ENCODE peak calls at places on chromosomes 16 and 17, in ten cellular contexts. A is NCI-H1092; Y is HCEC 1CT; L is stimulated activated CD8-positive, alpha-beta memory T cell treated with anti-CD3 and anti-CD28 coated beads, Interleukin-7, amount 100 ng/mL, for 4 hours; B is AG04450; W is activated CD4-positive, alpha-beta T cell treated with anti-CD3 and anti-CD28 coated beads, Interleukin-2, amount 50 U/mL, for 1 hour; V is effector CD4-positive, alpha-beta T cell; K is foreskin melanocyte; N is stimulated activated CD4-positive, alpha-beta T cell treated with anti-CD3 and anti-CD28 coated beads, TNF-alpha, amount 100 ng/mL, for 24 hours; E is cardiac muscle cell. H is an unnamed sample.

GRCh38 chr17:50272711-50273653 is 1.3 kb upstream of the TMEM92 start:
- DNase-seq in A (no peak), Y (peak; percentile 39), L (no peak), B (no peak), W (peak; percentile 51), V (peak; percentile 45), K (no peak), N (no peak), E (peak; percentile 78), H (peak; percentile 20)

GRCh38 chr16:67504190-67505021 is 21.1 kb upstream of the AGRP start:
- DNase-seq in A (no peak), Y (no peak), L (peak; percentile 35), B (no peak), W (peak; percentile 34), V (no peak), K (peak; percentile 52), N (no peak), E (no peak), H (peak; percentile 51)

GRCh38 chr16:72786606-72787005 is 261.3 kb downstream of the ZFHX3 start:
- DNase-seq in A (no peak), Y (no peak), L (no peak), B (no peak), W (no peak), V (no peak), K (no peak), N (no peak), E (no peak), H (no peak)

GRCh38 chr17:39000021-39000601 is 32.9 kb upstream of the FBXO47 start:
- DNase-seq in A (no peak), Y (peak; percentile 36), L (no peak), B (no peak), W (no peak), V (no peak), K (no peak), N (no peak), E (no peak), H (no peak)

GRCh38 chr17:48637323-48638260 is 11.4 kb upstream of the HOXB9 start:
- DNase-seq in A (no peak), Y (peak; percentile 94), L (no peak), B (peak; percentile 30), W (no peak), V (no peak), K (no peak), N (no peak), E (no peak), H (no peak)

GRCh38 chr16:27749946-27750345 is 200.0 kb downstream of the KATNIP start:
- DNase-seq in A (no peak), Y (no peak), L (no peak), B (no peak), W (no peak), V (no peak), K (no peak), N (no peak), E (no peak), H (no peak)

GRCh38 chr17:61474235-61474927 is 22.2 kb downstream of the TBX4 start:
- DNase-seq in A (no peak), Y (no peak), L (no peak), B (no peak), W (no peak), V (no peak), K (no peak), N (no peak), E (no peak), H (no peak)

GRCh38 chr17:69066482-69066881 is 5.8 kb upstream of the ABCA9 start:
- DNase-seq in A (no peak), Y (no peak), L (no peak), B (no peak), W (no peak), V (no peak), K (no peak), N (no peak), E (no peak), H (no peak)

GRCh38 chr16:10817514-10817913 is 1.1 kb downstream of the TVP23A start:
- DNase-seq in A (no peak), Y (no peak), L (no peak), B (no peak), W (no peak), V (no peak), K (no peak), N (no peak), E (no peak), H (no peak)

GRCh38 chr17:5758651-5759050 is 174.3 kb upstream of the NLRP1 start:
- DNase-seq in A (no peak), Y (no peak), L (no peak), B (no peak), W (no peak), V (no peak), K (no peak), N (no peak), E (no peak), H (peak; percentile 53)

GRCh38 chr16:718922-719321 is 2.0 kb upstream of the ANTKMT start:
- DNase-seq in A (no peak), Y (no peak), L (no peak), B (no peak), W (no peak), V (no peak), K (no peak), N (no peak), E (no peak), H (no peak)

GRCh38 chr17:40915199-40915661 is 22.2 kb downstream of the KRT23 start:
- DNase-seq in A (no peak), Y (peak; percentile 98), L (no peak), B (peak; percentile 87), W (no peak), V (no peak), K (no peak), N (no peak), E (no peak), H (no peak)

GRCh38 chr16:80191928-80192327 is 348.9 kb upstream of the DYNLRB2 start:
- DNase-seq in A (no peak), Y (no peak), L (no peak), B (no peak), W (no peak), V (no peak), K (no peak), N (no peak), E (no peak), H (no peak)

GRCh38 chr16:19660432-19660831 is 57.6 kb downstream of the KNOP1 start:
- DNase-seq in A (no peak), Y (no peak), L (no peak), B (no peak), W (no peak), V (no peak), K (no peak), N (no peak), E (no peak), H (no peak)

GRCh38 chr17:4898927-4899326 is 409 bp upstream of the C17orf107 start:
- DNase-seq in A (no peak), Y (no peak), L (no peak), B (no peak), W (no peak), V (no peak), K (no peak), N (no peak), E (no peak), H (no peak)

GRCh38 chr17:61122356-61122913 is 277.2 kb upstream of the TBX2 start:
- DNase-seq in A (no peak), Y (no peak), L (no peak), B (no peak), W (no peak), V (no peak), K (no peak), N (no peak), E (no peak), H (no peak)

GRCh38 chr17:933168-934083 is 46.1 kb downstream of the NXN start:
- DNase-seq in A (no peak), Y (peak; percentile 84), L (no peak), B (peak; percentile 96), W (no peak), V (no peak), K (no peak), N (no peak), E (peak; percentile 74), H (no peak)

GRCh38 chr17:77772461-77772897 is 186.0 kb upstream of the TNRC6C start:
- DNase-seq in A (no peak), Y (no peak), L (peak; percentile 29), B (no peak), W (peak; percentile 67), V (peak; percentile 53), K (peak; percentile 28), N (peak; percentile 38), E (peak; percentile 76), H (peak; percentile 58)

GRCh38 chr17:61477204-61477834 is 25.1 kb downstream of the TBX4 start:
- DNase-seq in A (no peak), Y (no peak), L (no peak), B (no peak), W (no peak), V (no peak), K (no peak), N (no peak), E (no peak), H (no peak)

GRCh38 chr16:53881371-53881770 is 177.4 kb downstream of the FTO start:
- DNase-seq in A (no peak), Y (peak; percentile 77), L (no peak), B (peak; percentile 27), W (no peak), V (no peak), K (no peak), N (no peak), E (no peak), H (peak; percentile 9)

GRCh38 chr16:70529051-70529777 is 5.6 kb downstream of the SF3B3 start:
- DNase-seq in A (no peak), Y (peak; percentile 67), L (no peak), B (no peak), W (no peak), V (no peak), K (peak; percentile 51), N (no peak), E (no peak), H (peak; percentile 55)

GRCh38 chr16:50025544-50025931 is 513 bp downstream of the CNEP1R1 start:
- DNase-seq in A (no peak), Y (no peak), L (peak; percentile 2), B (no peak), W (peak; percentile 17), V (peak; percentile 16), K (no peak), N (no peak), E (peak; percentile 55), H (peak; percentile 61)

H was measured in erythroblast.